ENCODE peak calls at places on chromosomes 11 and 22, in eight cellular contexts. M is heart left ventricle, O is AG09309, C is cardiac fibroblast, T is colonic mucosa, S is nephron progenitor cell, B is body of pancreas, I is right lobe of liver. J is an unnamed sample.

GRCh38 chr11:9396310-9396709 is 11.9 kb downstream of the IPO7 start:
- DNase-seq in S (no peak), M (no peak), T (no peak), I (no peak), B (no peak), O (no peak), C (no peak), J (no peak)

GRCh38 chr11:7252683-7253213 is 1.0 kb downstream of the SYT9 start:
- DNase-seq in I (peak), B (peak), C (no peak), M (no peak), O (no peak), T (no peak), S (peak), J (no peak)

GRCh38 chr11:28461338-28461737 is 353.1 kb downstream of the METTL15 start:
- DNase-seq in B (no peak), T (no peak), C (peak), I (no peak), M (no peak), O (peak), S (no peak), J (no peak)

GRCh38 chr11:396948-397548 is 3.0 kb downstream of the PKP3 start:
- DNase-seq in M (peak), S (no peak), O (no peak), T (peak), B (peak), I (peak), C (peak), J (no peak)

GRCh38 chr11:6603287-6604080 is at the start of the genes ILK and RRP8:
- DNase-seq in T (peak), M (peak), C (peak), B (peak), I (peak), S (peak), O (peak), J (peak)

GRCh38 chr11:62902932-62903331 is 18.2 kb downstream of the CHRM1 start:
- DNase-seq in O (no peak), T (no peak), C (no peak), M (no peak), S (no peak), I (no peak), B (no peak), J (no peak)

GRCh38 chr11:16785520-16786128 is 47.2 kb downstream of the C11orf58 start:
- DNase-seq in O (no peak), M (peak), T (peak), C (peak), B (peak), I (peak), S (peak), J (peak)

GRCh38 chr11:66002648-66003225 is 434 bp downstream of the BANF1 start:
- DNase-seq in M (peak), O (no peak), B (peak), C (peak), T (peak), S (no peak), I (peak), J (peak)

GRCh38 chr11:74822187-74822586 is 73.5 kb downstream of the RNF169 start:
- DNase-seq in C (peak), S (no peak), I (no peak), M (no peak), T (no peak), O (peak), B (no peak), J (no peak)

DNA sequence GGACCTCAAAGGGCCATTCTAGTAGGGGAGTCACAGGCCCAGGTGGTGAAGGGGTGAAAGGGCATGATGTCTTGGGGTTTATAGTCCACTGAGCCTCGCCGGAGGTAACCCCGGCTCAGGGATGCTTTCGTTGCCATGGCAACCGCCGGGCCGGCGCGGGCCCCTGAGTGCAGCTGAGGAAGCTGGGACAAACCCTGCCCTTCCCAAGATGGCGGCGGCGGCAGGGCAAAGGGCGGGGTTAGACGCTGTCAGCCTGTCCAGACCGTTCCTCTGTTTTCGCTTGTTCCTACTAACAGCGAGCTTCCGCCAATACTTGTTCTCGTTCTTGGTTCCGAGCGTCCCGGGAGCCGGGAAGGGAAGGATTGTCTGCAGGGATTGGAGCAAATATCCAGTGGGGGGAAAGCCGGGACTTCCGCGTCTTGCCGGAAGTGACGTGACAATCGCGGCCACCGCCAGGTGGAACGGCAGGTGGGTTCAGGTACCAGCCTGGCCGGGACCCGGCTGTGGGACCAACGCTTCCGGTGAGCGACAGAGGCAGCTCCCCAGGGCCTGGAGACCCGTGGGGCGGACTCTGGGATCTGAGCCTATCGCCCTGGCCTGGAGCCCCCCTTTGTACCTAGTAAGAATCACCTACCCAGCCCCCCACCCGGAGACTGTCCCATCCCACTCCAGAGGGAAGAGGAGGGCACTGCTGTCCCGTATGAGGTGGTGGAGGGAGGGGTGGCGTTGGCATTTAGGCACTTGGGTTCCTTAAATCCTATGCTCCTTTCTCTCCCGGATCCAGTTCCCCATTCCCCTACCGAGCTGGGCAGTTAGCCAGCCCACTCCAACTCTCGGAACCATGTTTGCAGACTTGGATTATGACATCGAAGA is at the start of gene PICK1:
- DNase-seq in I (peak), B (peak), C (peak), S (peak), T (peak), M (peak), O (peak), J (peak)
- TF ChIP-seq CTCF in I (no peak), B (peak), C (no peak), S (no peak), T (no peak), M (peak), O (no peak), J (no peak)

DNA sequence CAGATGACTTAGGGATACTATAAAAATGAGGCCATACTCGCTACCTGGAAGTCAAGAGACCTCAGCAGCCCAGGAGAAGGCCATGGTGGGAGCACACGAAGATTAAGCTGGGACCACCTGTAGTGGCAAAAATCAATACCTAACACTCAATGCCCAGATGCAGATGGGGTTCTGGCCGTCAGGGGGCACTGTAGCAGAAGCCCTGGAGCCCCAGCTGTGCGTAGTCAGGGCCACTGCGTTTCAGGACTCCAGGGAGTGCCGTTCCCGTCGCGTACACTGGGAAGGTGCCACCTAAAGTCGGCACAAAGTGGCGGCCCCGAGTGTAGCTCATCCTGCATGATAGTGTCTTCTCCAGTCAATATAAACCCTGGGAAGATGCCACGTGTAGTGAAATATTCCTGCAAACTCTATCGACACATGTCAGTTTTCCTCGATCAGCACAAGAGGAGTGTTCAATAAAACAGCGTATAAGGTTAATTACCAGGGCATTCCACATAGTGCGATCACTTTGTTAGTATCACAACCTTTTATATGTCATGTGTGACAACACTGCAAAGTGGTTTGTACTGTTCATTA is 123.7 kb upstream of the NTM start:
- DNase-seq in B (peak), I (no peak), S (peak), M (peak), C (no peak), T (peak), O (no peak), J (no peak)
- TF ChIP-seq CTCF in B (peak), I (no peak), S (peak), M (no peak), C (peak), T (peak), O (peak), J (no peak)

DNA sequence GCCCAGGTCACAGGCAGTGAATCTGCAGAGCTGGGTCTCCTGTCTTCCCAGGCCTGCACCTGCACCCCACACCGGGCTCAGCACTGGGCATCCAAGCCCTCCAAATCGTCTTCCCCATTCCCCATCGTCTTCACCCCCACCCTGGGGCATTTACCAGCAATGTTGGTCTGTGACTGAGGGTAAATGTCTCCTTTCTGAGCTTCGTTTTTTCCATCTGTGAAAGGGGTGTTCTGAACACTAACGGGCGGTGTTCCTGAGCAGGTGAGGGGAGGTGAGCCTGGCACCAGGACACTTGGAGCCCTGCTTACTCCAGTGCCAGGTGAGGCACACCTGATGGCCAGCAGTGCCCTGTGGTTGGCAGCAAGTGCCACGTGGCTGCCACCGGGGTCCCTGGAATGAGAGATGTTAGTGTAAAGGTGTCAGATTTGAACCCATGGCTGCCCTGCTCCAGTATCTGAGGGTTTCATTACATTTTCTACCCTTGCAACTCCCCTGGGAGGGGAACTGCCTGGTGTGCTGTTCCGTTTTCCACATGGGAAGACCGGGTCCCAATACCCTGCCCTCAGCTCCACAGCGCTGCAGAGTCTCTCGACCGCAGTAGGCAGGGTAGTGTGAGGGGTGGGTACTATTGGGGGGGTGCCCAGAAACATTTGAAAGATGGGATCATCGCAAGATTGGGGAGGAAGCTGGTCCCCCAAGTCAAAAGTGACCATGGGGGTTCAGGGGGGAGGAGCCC is 1.9 kb downstream of the CDC42EP1 start:
- DNase-seq in I (no peak), S (no peak), B (peak), M (peak), C (no peak), T (no peak), O (no peak), J (no peak)
- TF ChIP-seq CTCF in I (no peak), S (no peak), B (no peak), M (no peak), C (no peak), T (no peak), O (no peak), J (no peak)

GRCh38 chr11:67694875-67695555 is 20.6 kb upstream of the ALDH3B2 start:
- DNase-seq in B (no peak), S (no peak), M (no peak), O (no peak), I (no peak), T (no peak), C (no peak), J (no peak)

GRCh38 chr11:67689178-67689577 is 14.8 kb upstream of the ALDH3B2 start:
- DNase-seq in S (no peak), T (no peak), C (no peak), B (no peak), O (no peak), I (no peak), M (no peak), J (no peak)

GRCh38 chr11:67687986-67688385 is 13.6 kb upstream of the ALDH3B2 start:
- DNase-seq in O (no peak), M (no peak), C (no peak), T (no peak), S (no peak), I (no peak), B (no peak), J (no peak)

GRCh38 chr11:67695606-67696005 is 21.2 kb upstream of the ALDH3B2 start:
- DNase-seq in S (no peak), O (no peak), M (no peak), C (no peak), B (no peak), I (no peak), T (no peak), J (no peak)

GRCh38 chr11:67691149-67691548 is 16.7 kb upstream of the ALDH3B2 start:
- DNase-seq in T (no peak), M (no peak), I (no peak), C (peak), O (no peak), S (no peak), B (no peak), J (no peak)
- TF ChIP-seq CTCF in T (no peak), M (peak), I (peak), C (peak), O (peak), S (no peak), B (no peak), J (peak)

DNA sequence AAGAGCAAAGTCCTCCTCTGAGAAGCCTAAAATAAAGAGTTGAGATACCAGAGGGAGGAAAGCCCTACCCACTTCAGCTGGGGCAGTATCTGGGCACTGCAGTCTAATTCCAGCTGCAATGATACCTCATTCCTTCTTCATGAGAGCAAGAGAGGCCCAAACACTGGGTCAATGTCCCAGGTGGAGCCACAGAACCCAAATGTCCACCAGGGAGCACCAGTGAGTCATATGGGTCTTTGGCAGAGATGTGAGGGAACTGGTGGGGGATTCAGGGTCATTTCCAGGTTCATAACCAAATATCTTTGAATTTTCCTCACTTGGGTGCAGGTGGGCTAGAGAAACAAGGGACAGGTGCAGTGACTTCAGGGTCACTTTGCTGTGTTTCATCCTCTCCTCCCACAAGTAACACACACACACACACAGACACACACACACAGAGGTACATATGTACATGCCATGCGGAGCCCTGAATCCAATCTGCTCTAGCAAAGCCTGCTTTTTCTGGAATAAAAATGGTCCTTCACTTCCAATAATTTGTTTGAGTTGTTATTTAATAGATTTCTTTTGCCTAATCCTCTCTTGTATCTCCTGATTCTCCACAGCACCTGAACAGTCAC is 585.4 kb downstream of the SOX6 start:
- DNase-seq in M (peak), T (peak), C (peak), O (no peak), B (peak), S (peak), I (peak), J (peak)
- TF ChIP-seq CTCF in M (peak), T (peak), C (peak), O (peak), B (peak), S (peak), I (peak), J (no peak)

DNA sequence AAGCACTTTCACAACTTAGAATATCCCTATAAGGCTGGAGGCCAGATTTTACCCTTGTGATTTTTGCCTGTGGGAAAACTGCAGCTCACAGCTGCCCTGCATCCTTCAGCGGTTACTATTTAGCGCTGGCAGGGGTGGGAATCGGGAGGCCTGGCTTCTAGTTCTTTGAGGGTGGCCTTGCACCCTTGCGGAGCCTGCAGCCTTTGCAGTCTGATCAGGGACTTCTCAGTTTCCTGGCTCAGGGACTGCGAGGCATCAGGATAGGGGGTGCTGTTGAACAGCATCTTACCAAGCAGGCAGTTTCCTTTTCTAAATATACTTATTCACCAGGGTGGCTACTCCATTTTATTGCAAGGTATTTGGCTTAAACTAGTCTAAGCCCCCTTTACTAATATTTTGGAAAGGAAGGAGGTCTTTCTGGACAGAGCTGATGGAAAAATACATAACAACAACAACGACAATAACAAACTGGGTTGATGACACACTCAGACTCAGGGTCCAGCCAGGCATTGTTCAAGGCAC is 2.9 kb upstream of the APOA1 start:
- DNase-seq in M (no peak), I (no peak), S (no peak), T (no peak), B (no peak), O (no peak), C (peak), J (no peak)
- TF ChIP-seq CTCF in M (peak), I (peak), S (no peak), T (no peak), B (no peak), O (peak), C (peak), J (no peak)

J was measured in Calu3.